ENCODE peak calls at places on chromosomes 7 and 10, in seven cellular contexts. J is HFF-Myc, R is GM06990, X is fibroblast of pulmonary artery, G is lower lobe of right lung, H is A549, E is Peyer's patch. T is an unnamed sample.
A peak's percentile ranks its signal among the peaks of the same experiment; 100 is the strongest.

GRCh38 chr10:12748186-12748585 is 253.3 kb downstream of the CCDC3 start:
- DNase-seq in J (no peak), R (no peak), X (no peak), G (no peak), H (no peak), E (no peak), T (no peak)

GRCh38 chr10:88473989-88474883 is 108.9 kb downstream of the RNLS start:
- DNase-seq in J (no peak), R (no peak), X (no peak), G (peak; percentile 51), H (no peak), E (no peak), T (no peak)

GRCh38 chr10:42754155-42755027 is 28.2 kb upstream of the BMS1 start:
- DNase-seq in J (no peak), R (peak; percentile 41), X (peak; percentile 9), G (peak; percentile 53), H (peak; percentile 15), E (no peak), T (peak; percentile 30)

GRCh38 chr10:6659451-6659850 is 79.4 kb upstream of the PRKCQ start:
- DNase-seq in J (no peak), R (no peak), X (no peak), G (no peak), H (no peak), E (no peak), T (no peak)

GRCh38 chr7:38413784-38414183 is 140.3 kb upstream of the TARP start:
- DNase-seq in J (no peak), R (no peak), X (no peak), G (no peak), H (no peak), E (no peak), T (no peak)

GRCh38 chr7:82631998-82632397 is 188.4 kb upstream of the CACNA2D1 start:
- DNase-seq in J (no peak), R (no peak), X (peak; percentile 34), G (no peak), H (no peak), E (no peak), T (no peak)

GRCh38 chr10:21696302-21696701 is 162.3 kb downstream of the MLLT10 start:
- DNase-seq in J (no peak), R (no peak), X (no peak), G (no peak), H (no peak), E (no peak), T (no peak)

GRCh38 chr10:65620404-65621048 is 1305.3 kb upstream of the LRRTM3 start:
- DNase-seq in J (no peak), R (no peak), X (no peak), G (no peak), H (no peak), E (no peak), T (no peak)

GRCh38 chr10:89414879-89415821 is 782 bp downstream of the IFIT5 start:
- DNase-seq in J (no peak), R (peak; percentile 70), X (peak; percentile 29), G (peak; percentile 68), H (peak; percentile 59), E (peak; percentile 72), T (peak; percentile 63)

GRCh38 chr7:4849390-4849789 is 12.4 kb downstream of the PAPOLB start:
- DNase-seq in J (peak; percentile 30), R (no peak), X (peak; percentile 34), G (no peak), H (peak; percentile 21), E (no peak), T (peak; percentile 19)

GRCh38 chr7:22858640-22859561 is 36.3 kb upstream of the TOMM7 start:
- DNase-seq in J (peak; percentile 72), R (no peak), X (peak; percentile 91), G (no peak), H (peak; percentile 46), E (no peak), T (peak; percentile 39)

GRCh38 chr10:115026041-115026779 is 67.0 kb upstream of the ATRNL1 start:
- DNase-seq in J (no peak), R (no peak), X (no peak), G (no peak), H (no peak), E (no peak), T (no peak)
- TF ChIP-seq CTCF in J (no peak), R (no peak), X (no peak), G (no peak), H (no peak), E (no peak), T (no peak)

DNA sequence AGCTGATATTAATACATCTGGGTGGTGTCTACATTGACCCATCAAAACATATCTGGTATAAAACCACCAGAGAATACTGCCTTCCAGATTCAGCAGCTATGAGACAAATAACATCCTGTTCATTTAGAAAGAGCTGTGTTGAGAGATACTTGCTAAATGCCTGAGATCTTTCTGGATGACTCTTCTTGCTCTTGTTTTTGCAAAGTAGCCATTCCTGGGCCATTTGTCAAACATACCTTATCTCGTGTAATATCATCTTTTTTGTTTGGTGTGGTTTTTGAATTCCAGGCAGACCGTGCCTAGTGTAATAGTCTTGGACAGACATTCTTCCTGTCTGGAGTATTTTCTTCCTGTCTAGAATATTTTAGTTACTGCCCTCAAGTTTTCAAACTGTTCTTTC is 74.7 kb upstream of the PRR15 start:
- DNase-seq in J (no peak), R (no peak), X (peak; percentile 92), G (no peak), H (no peak), E (no peak), T (no peak)
- H3K4me3 ChIP-seq in J (no peak overlapping the region), R (no peak overlapping the region), X (peak overlapping the region; percentile 21), G (no peak overlapping the region), H (no peak overlapping the region), E (no peak overlapping the region), T (no peak overlapping the region)

GRCh38 chr7:134845461-134845860 is 66.0 kb downstream of the CALD1 start:
- DNase-seq in J (no peak), R (no peak), X (no peak), G (no peak), H (peak; percentile 18), E (no peak), T (no peak)
- TF ChIP-seq CTCF in J (peak; percentile 38), R (peak; percentile 54), X (peak; percentile 40), G (no peak), H (no peak), E (peak; percentile 31), T (peak; percentile 55)

GRCh38 chr7:28328161-28328560 is 84.2 kb upstream of the CREB5 start:
- DNase-seq in J (no peak), R (no peak), X (no peak), G (no peak), H (no peak), E (no peak), T (no peak)
- H3K4me3 ChIP-seq in J (no peak overlapping the region), R (no peak overlapping the region), X (no peak overlapping the region), G (no peak overlapping the region), H (no peak overlapping the region), E (no peak overlapping the region), T (no peak overlapping the region)

DNA sequence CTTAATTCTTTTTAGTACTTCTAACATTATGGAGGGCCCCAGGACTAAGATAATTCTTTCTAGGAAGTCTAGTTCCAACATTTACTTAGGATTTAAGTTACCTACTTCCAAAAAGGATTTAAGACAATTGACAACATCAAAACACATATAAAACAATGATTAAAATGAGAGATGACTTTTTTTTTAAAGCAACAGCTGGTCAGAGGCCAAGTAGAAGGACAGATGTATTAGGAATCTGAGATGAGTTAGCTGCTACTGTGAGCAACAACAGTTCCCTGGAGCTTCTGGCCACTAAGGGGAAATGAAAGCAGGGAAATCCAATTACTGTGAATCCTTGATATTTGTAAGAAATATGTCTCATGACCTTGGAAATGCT is 222.3 kb downstream of the PHTF2 start:
- DNase-seq in J (no peak), R (no peak), X (no peak), G (no peak), H (no peak), E (no peak), T (peak; percentile 12)
- TF ChIP-seq CTCF in J (no peak), R (no peak), X (no peak), G (no peak), H (no peak), E (no peak), T (no peak)

DNA sequence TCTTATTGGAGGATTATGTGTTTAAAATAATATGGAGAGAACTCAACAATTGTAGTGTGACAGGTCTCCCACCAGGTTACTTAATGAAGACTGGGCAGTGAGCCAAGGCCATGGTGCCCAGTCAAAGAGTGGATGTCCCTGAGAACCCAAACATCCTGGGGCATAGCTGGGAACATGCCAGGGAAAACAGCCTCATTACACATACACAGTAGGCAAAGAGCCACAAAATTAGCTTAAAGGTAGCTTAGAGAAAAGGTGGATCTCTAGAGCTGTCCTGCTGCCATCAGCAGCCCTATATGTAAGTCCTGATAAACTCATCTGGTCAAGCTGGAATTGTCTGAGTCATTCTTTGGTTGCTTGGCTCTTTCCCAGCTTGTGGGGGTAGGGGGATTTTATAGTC is 287.8 kb downstream of the PHF14 start:
- DNase-seq in J (no peak), R (no peak), X (no peak), G (no peak), H (no peak), E (no peak), T (no peak)
- H3K4me3 ChIP-seq in J (no peak overlapping the region), R (no peak overlapping the region), X (no peak overlapping the region), G (no peak overlapping the region), H (no peak overlapping the region), E (no peak overlapping the region), T (no peak overlapping the region)

GRCh38 chr10:27068217-27068891 is 31.9 kb downstream of the ANKRD26 start:
- DNase-seq in J (no peak), R (no peak), X (no peak), G (no peak), H (no peak), E (no peak), T (no peak)

GRCh38 chr10:27072436-27073114 is 27.7 kb downstream of the ANKRD26 start:
- DNase-seq in J (no peak), R (no peak), X (peak; percentile 1), G (no peak), H (no peak), E (no peak), T (peak; percentile 19)
- TF ChIP-seq CTCF in J (peak; percentile 6), R (peak; percentile 6), X (no peak), G (no peak), H (no peak), E (no peak), T (peak; percentile 39)